ENCODE peak calls at places on chromosomes 11 and 22, in six cellular contexts. P is tibial nerve, T is heart left ventricle, K is A549, G is IMR-90, W is spleen. Z is an unnamed sample. For H3K4me1, the result is how much of the 10 kb centered on the place peaks cover.

GRCh38 chr11:62546937-62547625 is 475 bp upstream of the AHNAK start:
- DNase-seq in P (peak), T (peak), K (peak), G (peak), W (no peak), Z (no peak)

GRCh38 chr11:15055620-15056356 is 17.6 kb upstream of the CALCB start:
- DNase-seq in P (no peak), T (no peak), K (no peak), G (no peak), W (no peak), Z (no peak)

GRCh38 chr11:113477321-113477720 is 2.1 kb upstream of the DRD2 start:
- DNase-seq in P (no peak), T (no peak), K (no peak), G (no peak), W (no peak), Z (no peak)

GRCh38 chr11:120512727-120513435 is 1.3 kb downstream of the GRIK4 start:
- DNase-seq in P (no peak), T (no peak), K (peak), G (no peak), W (peak), Z (no peak)

GRCh38 chr11:18536195-18536594 is 9.5 kb upstream of the TSG101 start:
- DNase-seq in P (no peak), T (no peak), K (no peak), G (no peak), W (no peak), Z (no peak)

GRCh38 chr22:50282361-50283144 is 12.4 kb upstream of the MAPK11 start:
- DNase-seq in P (no peak), T (no peak), K (peak), G (peak), W (no peak), Z (peak)

GRCh38 chr11:22432331-22433065 is 94.3 kb downstream of the SLC17A6 start:
- DNase-seq in P (peak), T (peak), K (no peak), G (peak), W (peak), Z (peak)

GRCh38 chr11:20238712-20239111 is 78.4 kb upstream of the DBX1 start:
- DNase-seq in P (no peak), T (no peak), K (no peak), G (no peak), W (no peak), Z (no peak)

GRCh38 chr22:31103899-31104694 is 3.3 kb downstream of the SELENOM start:
- DNase-seq in P (no peak), T (no peak), K (no peak), G (no peak), W (peak), Z (no peak)

GRCh38 chr11:28838741-28839140 is 730.6 kb downstream of the METTL15 start:
- DNase-seq in P (no peak), T (no peak), K (no peak), G (peak), W (no peak), Z (no peak)

GRCh38 chr11:126507646-126508045 is 152.2 kb downstream of the ST3GAL4 start:
- DNase-seq in P (no peak), T (no peak), K (no peak), G (no peak), W (no peak), Z (no peak)
- TF ChIP-seq POLR2A in P (no peak), T (no peak), K (no peak), G (no peak), W (no peak), Z (no peak)

DNA sequence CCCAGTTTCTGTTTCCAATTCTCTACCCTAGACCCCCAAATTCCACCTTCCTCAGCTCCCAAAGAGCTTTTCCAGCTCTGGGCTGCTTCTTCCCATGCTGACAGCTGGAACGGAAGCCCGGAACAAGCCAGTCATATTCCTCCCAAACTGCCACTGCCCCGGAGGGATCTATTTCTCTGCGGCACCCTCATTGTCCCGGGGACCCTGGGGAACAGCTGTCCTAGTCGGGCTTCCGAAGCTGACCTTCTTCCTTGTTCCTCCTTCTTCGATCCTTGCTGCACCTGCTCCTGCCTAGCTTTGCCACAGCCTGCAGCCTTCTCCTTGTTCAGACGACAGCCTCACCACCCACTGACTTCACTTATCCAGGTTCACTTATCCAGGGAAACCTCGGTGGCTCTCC is 105.7 kb downstream of the TSPAN18 start:
- DNase-seq in P (no peak), T (no peak), K (no peak), G (no peak), W (no peak), Z (no peak)
- H3K4me1 ChIP-seq in P (under half), T (under half), K (under half), G (under half), W (under half), Z (under half)

GRCh38 chr11:1998861-1999260 is 1.2 kb upstream of the H19 start:
- DNase-seq in P (no peak), T (no peak), K (no peak), G (no peak), W (no peak), Z (no peak)

GRCh38 chr11:1998290-1998689 is 648 bp upstream of the H19 start:
- DNase-seq in P (no peak), T (no peak), K (no peak), G (no peak), W (no peak), Z (no peak)

GRCh38 chr11:1994121-1994520 is 3.5 kb downstream of the H19 start:
- DNase-seq in P (no peak), T (no peak), K (no peak), G (no peak), W (peak), Z (no peak)

GRCh38 chr11:2002042-2002776 is 4.6 kb upstream of the H19 start:
- DNase-seq in P (no peak), T (no peak), K (no peak), G (no peak), W (no peak), Z (no peak)

GRCh38 chr11:1997755-1998154 is at the start of gene H19:
- DNase-seq in P (no peak), T (no peak), K (no peak), G (no peak), W (no peak), Z (no peak)
- TF ChIP-seq POLR2A in P (no peak), T (no peak), K (no peak), G (no peak), W (no peak), Z (no peak)

GRCh38 chr11:73157141-73158010 is 15.3 kb upstream of the FCHSD2 start:
- DNase-seq in P (no peak), T (peak), K (no peak), G (peak), W (peak), Z (no peak)
- H3K4me1 ChIP-seq in P (under half), T (half or more), K (under half), G (under half), W (half or more), Z (under half)

GRCh38 chr11:1749787-1750351 is 526 bp downstream of the IFITM10 start:
- DNase-seq in P (no peak), T (no peak), K (no peak), G (peak), W (peak), Z (no peak)
- TF ChIP-seq POLR2A in P (no peak), T (no peak), K (no peak), G (peak), W (no peak), Z (no peak)